ENCODE peak calls at places on chromosome 1, in six cellular contexts. T is GM12891, U is K562, G is HepG2, E is GM12878, O is H1. K is an unnamed sample.

GRCh38 chr1:43418858-43419257 is 29.2 kb downstream of the SZT2 start:
- DNase-seq in E (peak), T (no peak), O (no peak), G (no peak), U (no peak), K (no peak)

GRCh38 chr1:234929369-234929768 is 199.3 kb downstream of the TOMM20 start:
- DNase-seq in U (no peak), G (no peak), E (no peak), T (no peak), O (no peak), K (no peak)

GRCh38 chr1:20678599-20678998 is 17.4 kb upstream of the DDOST start:
- DNase-seq in O (no peak), T (peak), U (no peak), G (no peak), E (peak), K (no peak)

GRCh38 chr1:38134294-38134755 is 87.7 kb upstream of the POU3F1 start:
- DNase-seq in G (no peak), T (no peak), O (no peak), E (no peak), U (no peak), K (no peak)

GRCh38 chr1:73627723-73628122 is 570.3 kb downstream of the LRRIQ3 start:
- DNase-seq in E (no peak), U (no peak), O (no peak), T (no peak), G (no peak), K (no peak)

GRCh38 chr1:221699582-221700519 is 42.0 kb downstream of the DUSP10 start:
- DNase-seq in U (no peak), E (no peak), G (no peak), T (no peak), O (no peak), K (no peak)

GRCh38 chr1:205451202-205451601 is 4.6 kb downstream of the BLACAT1 start:
- DNase-seq in E (no peak), O (peak), G (peak), U (no peak), T (no peak), K (no peak)

GRCh38 chr1:168372307-168372706 is 91.6 kb downstream of the TBX19 start:
- DNase-seq in U (peak), G (no peak), T (no peak), O (no peak), E (no peak), K (no peak)

GRCh38 chr1:114033219-114033706 is 54.0 kb downstream of the OLFML3 start:
- DNase-seq in E (no peak), O (peak), G (peak), T (no peak), U (peak), K (no peak)

GRCh38 chr1:233972951-233973635 is 68.6 kb downstream of the SLC35F3 start:
- DNase-seq in O (no peak), T (no peak), E (no peak), G (no peak), U (peak), K (no peak)

GRCh38 chr1:48387409-48387808 is 84.6 kb downstream of the SPATA6 start:
- DNase-seq in G (no peak), E (no peak), U (no peak), T (no peak), O (no peak), K (no peak)

GRCh38 chr1:39310015-39310414 is 105.5 kb downstream of the MACF1 start:
- DNase-seq in T (no peak), G (no peak), U (no peak), O (no peak), E (no peak), K (no peak)

GRCh38 chr1:222358100-222358499 is 189.8 kb downstream of the HHIPL2 start:
- DNase-seq in O (no peak), U (no peak), T (no peak), E (no peak), G (no peak), K (no peak)

GRCh38 chr1:9078035-9078948 is 8.9 kb upstream of the SLC2A5 start:
- DNase-seq in U (no peak), T (no peak), E (peak), O (no peak), G (no peak), K (no peak)

GRCh38 chr1:31763671-31764306 is 351 bp downstream of the ADGRB2 start:
- DNase-seq in E (no peak), G (no peak), T (no peak), O (no peak), U (no peak), K (no peak)

GRCh38 chr1:101250219-101250618 is 13.4 kb downstream of the S1PR1 start:
- DNase-seq in O (no peak), U (no peak), T (no peak), G (no peak), E (no peak), K (no peak)

GRCh38 chr1:3032970-3033794 is 11.9 kb downstream of the ACTRT2 start:
- DNase-seq in U (no peak), G (no peak), T (no peak), O (no peak), E (no peak), K (no peak)

GRCh38 chr1:97630968-97631367 is 289.9 kb downstream of the DPYD start:
- DNase-seq in G (no peak), E (no peak), T (no peak), O (no peak), U (no peak), K (no peak)

GRCh38 chr1:91806777-91807700 is 78.9 kb downstream of the TGFBR3 start:
- DNase-seq in E (no peak), G (peak), U (no peak), T (no peak), O (no peak), K (no peak)

GRCh38 chr1:209797978-209798639 is 7.8 kb downstream of the IRF6 start:
- DNase-seq in T (no peak), G (no peak), U (peak), O (no peak), E (no peak), K (no peak)

GRCh38 chr1:1759456-1760344 is 18.6 kb downstream of the NADK start:
- DNase-seq in E (no peak), U (no peak), T (no peak), G (no peak), O (no peak), K (no peak)

GRCh38 chr1:1763657-1764621 is 14.3 kb downstream of the NADK start:
- DNase-seq in T (no peak), E (no peak), G (no peak), U (no peak), O (no peak), K (no peak)

GRCh38 chr1:1760345-1760650 is 18.0 kb downstream of the NADK start:
- DNase-seq in E (no peak), O (no peak), U (no peak), T (no peak), G (no peak), K (no peak)

GRCh38 chr1:1760715-1761114 is 17.6 kb downstream of the NADK start:
- DNase-seq in G (no peak), T (no peak), E (no peak), U (no peak), O (no peak), K (no peak)

GRCh38 chr1:1761504-1762376 is 16.5 kb downstream of the NADK start:
- DNase-seq in T (no peak), G (no peak), O (no peak), U (no peak), E (no peak), K (no peak)
- TF ChIP-seq TAF1 in T (no peak), G (no peak), O (no peak), U (no peak), E (no peak), K (no peak)

GRCh38 chr1:34859442-34860200 is at the start of gene SMIM12:
- DNase-seq in G (peak), T (peak), E (peak), U (peak), O (peak), K (peak)
- TF ChIP-seq POLR2A in G (peak), T (peak), E (peak), U (peak), O (peak), K (peak)

DNA sequence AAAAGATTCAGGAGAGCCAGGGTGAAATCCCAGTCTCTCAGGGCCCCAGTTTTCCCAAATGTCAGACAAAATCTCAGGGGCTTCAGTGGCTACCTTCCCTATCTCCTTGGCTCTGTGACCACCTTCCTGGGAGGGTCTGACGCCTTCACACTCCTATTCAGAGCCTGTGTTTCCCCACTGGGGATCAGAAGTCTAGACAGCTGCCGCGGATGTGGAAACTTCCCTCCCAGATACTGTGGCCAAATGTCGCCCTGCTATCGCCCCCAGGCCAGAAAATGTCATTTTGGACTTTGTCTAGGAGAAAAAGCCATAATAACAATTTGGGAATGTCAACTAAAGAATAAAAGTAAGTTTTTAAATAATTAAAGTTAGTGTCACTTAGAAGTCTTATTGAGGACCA is 15.9 kb downstream of the A3GALT2 start:
- DNase-seq in U (no peak), O (no peak), T (no peak), G (no peak), E (no peak), K (no peak)
- TF ChIP-seq POLR2AphosphoS5 in U (no peak), O (no peak), T (no peak), G (no peak), E (no peak), K (no peak)

DNA sequence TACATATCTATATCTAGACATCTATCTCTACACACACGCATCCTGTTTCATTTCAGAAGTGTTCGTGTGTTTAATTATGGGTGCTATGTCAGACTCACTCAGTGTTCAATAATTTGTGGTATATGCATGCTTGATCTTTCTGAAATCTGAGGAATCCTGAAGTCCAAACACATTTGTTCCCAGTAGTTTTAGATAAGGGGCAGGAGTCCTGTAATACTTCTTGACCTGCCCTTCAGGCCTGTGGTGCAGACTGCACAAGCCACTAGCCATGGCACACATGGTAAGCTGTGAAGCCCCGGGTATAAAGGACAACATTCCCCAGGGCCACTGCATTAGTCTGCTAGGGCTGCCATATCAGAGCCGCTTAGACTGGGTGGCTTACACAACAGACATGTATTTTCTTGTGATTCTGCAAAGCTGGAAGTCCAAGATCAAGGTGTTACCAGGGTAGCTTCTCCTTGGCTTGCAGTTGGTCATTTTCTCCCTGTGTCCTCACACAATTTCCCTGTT is 267.2 kb downstream of the RHOU start:
- DNase-seq in O (no peak), E (no peak), U (no peak), T (no peak), G (no peak), K (no peak)
- TF ChIP-seq TAF1 in O (no peak), E (no peak), U (no peak), T (no peak), G (no peak), K (no peak)

GRCh38 chr1:155856975-155857930 is at the start of gene GON4L:
- DNase-seq in U (peak), O (peak), E (peak), T (peak), G (peak), K (peak)
- TF ChIP-seq POLR2A in U (peak), O (peak), E (peak), T (peak), G (peak), K (peak)

GRCh38 chr1:112636597-112637256 is 17.1 kb downstream of the CAPZA1 start:
- DNase-seq in E (no peak), G (no peak), O (no peak), U (no peak), T (no peak), K (no peak)
- TF ChIP-seq POLR2AphosphoS5 in E (no peak), G (no peak), O (no peak), U (no peak), T (no peak), K (no peak)

GRCh38 chr1:6601865-6602668 is 602 bp downstream of the KLHL21 start:
- DNase-seq in G (no peak), U (peak), O (no peak), E (no peak), T (no peak), K (peak)
- TF ChIP-seq TAF1 in G (peak), U (no peak), O (no peak), E (no peak), T (peak), K (no peak)

GRCh38 chr1:1867164-1867563 is 23.7 kb downstream of the GNB1 start:
- DNase-seq in G (no peak), U (no peak), T (no peak), E (no peak), O (no peak), K (no peak)
- TF ChIP-seq POLR2A in G (no peak), U (no peak), T (no peak), E (no peak), O (no peak), K (no peak)

GRCh38 chr1:23452011-23452411 is 27.5 kb upstream of the TCEA3 start:
- DNase-seq in E (no peak), O (no peak), T (no peak), U (no peak), G (no peak), K (no peak)
- TF ChIP-seq POLR2AphosphoS5 in E (no peak), O (no peak), T (no peak), U (no peak), G (no peak), K (no peak)